ENCODE peak calls at places on chromosomes 1 and 21, in six cellular contexts. L is A549; N is colonic mucosa; F is HS-27A; K is lung microvascular endothelial cell; B is activated CD8-positive, alpha-beta T cell treated with anti-CD3 and anti-CD28 coated beads, Interleukin-2, amount 10 ng/mL, durations not matched to agents 7 days and 5 days. Q is an unnamed sample.

GRCh38 chr1:67724928-67725560 is 40.0 kb downstream of the GADD45A start:
- DNase-seq in L (peak; percentile 51), N (no peak), F (peak; percentile 74), K (peak; percentile 66), B (no peak), Q (peak; percentile 80)

GRCh38 chr1:156143765-156144489 is 9.5 kb upstream of the SEMA4A start:
- DNase-seq in L (no peak), N (no peak), F (peak; percentile 27), K (no peak), B (no peak), Q (no peak)

GRCh38 chr1:170758992-170759391 is 95.1 kb downstream of the PRRX1 start:
- DNase-seq in L (no peak), N (no peak), F (no peak), K (no peak), B (no peak), Q (no peak)

GRCh38 chr1:77234943-77235342 is 15.7 kb upstream of the PIGK start:
- DNase-seq in L (no peak), N (no peak), F (no peak), K (no peak), B (no peak), Q (no peak)

GRCh38 chr1:29256979-29257804 is 20.9 kb downstream of the PTPRU start:
- DNase-seq in L (peak; percentile 33), N (no peak), F (no peak), K (no peak), B (no peak), Q (no peak)

GRCh38 chr1:178262101-178262500 is 168.2 kb downstream of the RASAL2 start:
- DNase-seq in L (peak; percentile 76), N (no peak), F (no peak), K (peak; percentile 78), B (no peak), Q (no peak)

GRCh38 chr1:43464840-43465693 is 11.3 kb upstream of the HYI start:
- DNase-seq in L (no peak), N (no peak), F (no peak), K (no peak), B (no peak), Q (no peak)

GRCh38 chr1:231663211-231663792 is 36.7 kb downstream of the DISC1 start:
- DNase-seq in L (no peak), N (no peak), F (no peak), K (peak; percentile 2), B (no peak), Q (no peak)

GRCh38 chr1:95002657-95003432 is 69.9 kb downstream of the ALG14 start:
- DNase-seq in L (no peak), N (no peak), F (no peak), K (no peak), B (no peak), Q (peak; percentile 61)

GRCh38 chr1:211613108-211613947 is 34.4 kb upstream of the SLC30A1 start:
- DNase-seq in L (peak; percentile 79), N (peak; percentile 82), F (peak; percentile 56), K (no peak), B (no peak), Q (no peak)

GRCh38 chr1:30476911-30477459 is 246.4 kb downstream of the MATN1 start:
- DNase-seq in L (no peak), N (no peak), F (no peak), K (no peak), B (peak; percentile 4), Q (no peak)

GRCh38 chr1:207808322-207808705 is 56.5 kb downstream of the CD46 start:
- DNase-seq in L (no peak), N (no peak), F (no peak), K (no peak), B (peak; percentile 7), Q (no peak)

GRCh38 chr1:5981009-5981380 is 11.2 kb downstream of the NPHP4 start:
- DNase-seq in L (no peak), N (no peak), F (no peak), K (no peak), B (no peak), Q (no peak)

GRCh38 chr1:191711961-191712360 is 446.3 kb upstream of the RGS18 start:
- DNase-seq in L (no peak), N (no peak), F (no peak), K (no peak), B (no peak), Q (no peak)

GRCh38 chr1:41426201-41426890 is 58.1 kb downstream of the EDN2 start:
- DNase-seq in L (no peak), N (no peak), F (no peak), K (no peak), B (no peak), Q (no peak)

GRCh38 chr1:66770694-66771093 is 18.4 kb downstream of the DYNLT5 start:
- DNase-seq in L (no peak), N (no peak), F (no peak), K (no peak), B (no peak), Q (no peak)

GRCh38 chr1:24905355-24905978 is 24.6 kb downstream of the RUNX3 start:
- DNase-seq in L (no peak), N (no peak), F (no peak), K (no peak), B (peak; percentile 20), Q (no peak)

GRCh38 chr1:117661027-117661426 is 55.2 kb downstream of the TENT5C start:
- DNase-seq in L (no peak), N (no peak), F (no peak), K (no peak), B (peak; percentile 67), Q (no peak)

GRCh38 chr1:55015731-55016620 is 17.2 kb downstream of the BSND start:
- DNase-seq in L (no peak), N (no peak), F (no peak), K (no peak), B (no peak), Q (no peak)

GRCh38 chr1:15213333-15213732 is 33.7 kb upstream of the FHAD1 start:
- DNase-seq in L (no peak), N (no peak), F (no peak), K (no peak), B (no peak), Q (no peak)

GRCh38 chr1:183841950-183842816 is 37.3 kb downstream of the RGL1 start:
- DNase-seq in L (no peak), N (no peak), F (peak; percentile 60), K (peak; percentile 81), B (peak; percentile 33), Q (peak; percentile 89)

GRCh38 chr1:159700312-159700711 is 14.1 kb downstream of the CRP start:
- DNase-seq in L (no peak), N (no peak), F (no peak), K (no peak), B (no peak), Q (no peak)

GRCh38 chr1:63327417-63328139 is 5.2 kb downstream of the FOXD3 start:
- DNase-seq in L (peak; percentile 72), N (peak; percentile 81), F (peak; percentile 20), K (peak; percentile 69), B (peak; percentile 66), Q (no peak)

GRCh38 chr21:28791595-28792282 is 200.9 kb downstream of the LTN1 start:
- DNase-seq in L (no peak), N (no peak), F (no peak), K (no peak), B (no peak), Q (no peak)

GRCh38 chr1:23529146-23530088 is 1.6 kb downstream of the E2F2 start:
- DNase-seq in L (peak; percentile 28), N (peak; percentile 76), F (no peak), K (no peak), B (peak; percentile 37), Q (no peak)

GRCh38 chr1:196423612-196424011 is 184.6 kb downstream of the KCNT2 start:
- DNase-seq in L (no peak), N (no peak), F (no peak), K (peak; percentile 51), B (no peak), Q (peak; percentile 57)

GRCh38 chr1:119358661-119359060 is 9.9 kb upstream of the HAO2 start:
- DNase-seq in L (no peak), N (no peak), F (no peak), K (no peak), B (no peak), Q (no peak)

GRCh38 chr21:36199021-36199420 is 42.4 kb downstream of the DOP1B start:
- DNase-seq in L (no peak), N (no peak), F (no peak), K (no peak), B (no peak), Q (no peak)

GRCh38 chr1:50548243-50548642 is 125.0 kb upstream of the DMRTA2 start:
- DNase-seq in L (no peak), N (no peak), F (no peak), K (no peak), B (no peak), Q (no peak)

GRCh38 chr21:34599534-34600101 is 15.3 kb downstream of the RCAN1 start:
- DNase-seq in L (no peak), N (no peak), F (no peak), K (no peak), B (no peak), Q (no peak)

GRCh38 chr1:153649137-153649866 is 9.2 kb upstream of the SNAPIN start:
- DNase-seq in L (no peak), N (no peak), F (no peak), K (no peak), B (peak; percentile 43), Q (no peak)

GRCh38 chr1:86018311-86018923 is 138.2 kb downstream of the COL24A1 start:
- DNase-seq in L (peak; percentile 20), N (no peak), F (peak; percentile 27), K (peak; percentile 42), B (peak; percentile 23), Q (peak; percentile 20)

GRCh38 chr1:3399732-3400131 is 54.7 kb upstream of the ARHGEF16 start:
- DNase-seq in L (no peak), N (no peak), F (no peak), K (no peak), B (no peak), Q (no peak)

GRCh38 chr1:179971563-179972496 is 17.2 kb downstream of the CEP350 start:
- DNase-seq in L (no peak), N (no peak), F (no peak), K (no peak), B (no peak), Q (no peak)

GRCh38 chr1:192489748-192490147 is 85.8 kb upstream of the RGS1 start:
- DNase-seq in L (peak; percentile 72), N (peak; percentile 26), F (no peak), K (peak; percentile 93), B (no peak), Q (no peak)

GRCh38 chr1:201408176-201408814 is 9.2 kb upstream of the LAD1 start:
- DNase-seq in L (peak; percentile 80), N (peak; percentile 93), F (peak; percentile 43), K (peak; percentile 82), B (peak; percentile 81), Q (peak; percentile 18)

Q was measured in smooth muscle cell of the brain vasculature.